ENCODE peak calls at places on chromosomes 4 and X, in nine cellular contexts. One of them, this sample, is unnamed.

GRCh38 chr4:115780835-115781234 is 667.4 kb upstream of the NDST4 start:
- DNase-seq in fibroblast of lung: no peak
- DNase-seq in H1: no peak
- DNase-seq in SK-N-SH: no peak
- DNase-seq in Peyer's patch: no peak
- DNase-seq in mammary epithelial cell: no peak
- DNase-seq in naive thymus-derived CD4-positive, alpha-beta T cell: no peak
- DNase-seq in prostate gland: no peak
- DNase-seq in astrocyte: no peak
- DNase-seq in this sample: no peak

GRCh38 chr4:80788798-80789197 is 241.7 kb upstream of the BMP3 start:
- DNase-seq in astrocyte: peak; percentile 12
- DNase-seq in mammary epithelial cell: no peak
- DNase-seq in prostate gland: no peak
- DNase-seq in H1: no peak
- DNase-seq in naive thymus-derived CD4-positive, alpha-beta T cell: no peak
- DNase-seq in SK-N-SH: no peak
- DNase-seq in Peyer's patch: no peak
- DNase-seq in fibroblast of lung: peak; percentile 24
- DNase-seq in this sample: no peak

GRCh38 chr4:94455081-94455480 is 3.3 kb downstream of the PDLIM5 start:
- DNase-seq in prostate gland: peak; percentile 72
- DNase-seq in astrocyte: peak; percentile 80
- DNase-seq in fibroblast of lung: peak; percentile 87
- DNase-seq in H1: no peak
- DNase-seq in mammary epithelial cell: peak; percentile 78
- DNase-seq in SK-N-SH: no peak
- DNase-seq in naive thymus-derived CD4-positive, alpha-beta T cell: no peak
- DNase-seq in Peyer's patch: peak; percentile 70
- DNase-seq in this sample: no peak

GRCh38 chrX:40278340-40279090 is 180.8 kb upstream of the BCOR start:
- DNase-seq in H1: no peak
- DNase-seq in fibroblast of lung: peak; percentile 71
- DNase-seq in mammary epithelial cell: no peak
- DNase-seq in SK-N-SH: no peak
- DNase-seq in naive thymus-derived CD4-positive, alpha-beta T cell: no peak
- DNase-seq in Peyer's patch: no peak
- DNase-seq in prostate gland: no peak
- DNase-seq in astrocyte: peak; percentile 65
- DNase-seq in this sample: no peak

GRCh38 chrX:76555269-76555668 is 127.8 kb downstream of the MAGEE1 start:
- DNase-seq in astrocyte: no peak
- DNase-seq in SK-N-SH: no peak
- DNase-seq in naive thymus-derived CD4-positive, alpha-beta T cell: no peak
- DNase-seq in prostate gland: no peak
- DNase-seq in H1: no peak
- DNase-seq in fibroblast of lung: no peak
- DNase-seq in mammary epithelial cell: no peak
- DNase-seq in Peyer's patch: no peak
- DNase-seq in this sample: no peak

GRCh38 chrX:9257718-9258117 is 207.1 kb upstream of the TBL1X start:
- DNase-seq in Peyer's patch: no peak
- DNase-seq in mammary epithelial cell: no peak
- DNase-seq in prostate gland: no peak
- DNase-seq in H1: no peak
- DNase-seq in fibroblast of lung: no peak
- DNase-seq in astrocyte: no peak
- DNase-seq in SK-N-SH: no peak
- DNase-seq in naive thymus-derived CD4-positive, alpha-beta T cell: no peak
- DNase-seq in this sample: no peak

GRCh38 chr4:18039113-18039512 is 17.6 kb upstream of the LCORL start:
- DNase-seq in prostate gland: no peak
- DNase-seq in H1: no peak
- DNase-seq in fibroblast of lung: no peak
- DNase-seq in naive thymus-derived CD4-positive, alpha-beta T cell: no peak
- DNase-seq in mammary epithelial cell: peak; percentile 64
- DNase-seq in SK-N-SH: no peak
- DNase-seq in Peyer's patch: no peak
- DNase-seq in astrocyte: no peak
- DNase-seq in this sample: no peak

GRCh38 chr4:183935355-183936005 is 30.4 kb downstream of the STOX2 start:
- DNase-seq in naive thymus-derived CD4-positive, alpha-beta T cell: no peak
- DNase-seq in prostate gland: no peak
- DNase-seq in astrocyte: no peak
- DNase-seq in fibroblast of lung: no peak
- DNase-seq in mammary epithelial cell: no peak
- DNase-seq in H1: no peak
- DNase-seq in SK-N-SH: no peak
- DNase-seq in Peyer's patch: no peak
- DNase-seq in this sample: no peak

GRCh38 chrX:118847676-118848075 is 24.1 kb downstream of the ZCCHC12 start:
- DNase-seq in SK-N-SH: peak; percentile 61
- DNase-seq in Peyer's patch: no peak
- DNase-seq in astrocyte: peak; percentile 12
- DNase-seq in mammary epithelial cell: peak; percentile 42
- DNase-seq in H1: no peak
- DNase-seq in fibroblast of lung: peak; percentile 29
- DNase-seq in naive thymus-derived CD4-positive, alpha-beta T cell: peak; percentile 51
- DNase-seq in prostate gland: peak; percentile 25
- DNase-seq in this sample: no peak

GRCh38 chr4:110637408-110638131 is 14.7 kb upstream of the PITX2 start:
- DNase-seq in H1: peak; percentile 75
- DNase-seq in prostate gland: no peak
- DNase-seq in fibroblast of lung: no peak
- DNase-seq in Peyer's patch: no peak
- DNase-seq in astrocyte: no peak
- DNase-seq in SK-N-SH: no peak
- DNase-seq in naive thymus-derived CD4-positive, alpha-beta T cell: no peak
- DNase-seq in mammary epithelial cell: no peak
- DNase-seq in this sample: no peak

GRCh38 chrX:132488092-132488749 is 617 bp downstream of the MBNL3 start:
- DNase-seq in naive thymus-derived CD4-positive, alpha-beta T cell: peak; percentile 16
- DNase-seq in mammary epithelial cell: peak; percentile 33
- DNase-seq in SK-N-SH: no peak
- DNase-seq in Peyer's patch: no peak
- DNase-seq in H1: no peak
- DNase-seq in astrocyte: peak; percentile 7
- DNase-seq in prostate gland: no peak
- DNase-seq in fibroblast of lung: peak; percentile 19
- DNase-seq in this sample: no peak

GRCh38 chrX:131270085-131270484 is 19.0 kb downstream of the IGSF1 start:
- DNase-seq in prostate gland: no peak
- DNase-seq in mammary epithelial cell: no peak
- DNase-seq in fibroblast of lung: no peak
- DNase-seq in astrocyte: no peak
- DNase-seq in SK-N-SH: no peak
- DNase-seq in Peyer's patch: no peak
- DNase-seq in H1: no peak
- DNase-seq in naive thymus-derived CD4-positive, alpha-beta T cell: no peak
- DNase-seq in this sample: no peak

GRCh38 chr4:137674066-137674465 is 141.8 kb upstream of the PCDH18 start:
- DNase-seq in astrocyte: peak; percentile 80
- DNase-seq in Peyer's patch: no peak
- DNase-seq in H1: no peak
- DNase-seq in naive thymus-derived CD4-positive, alpha-beta T cell: no peak
- DNase-seq in mammary epithelial cell: peak; percentile 26
- DNase-seq in fibroblast of lung: peak; percentile 84
- DNase-seq in SK-N-SH: no peak
- DNase-seq in prostate gland: no peak
- DNase-seq in this sample: peak; percentile 29

GRCh38 chrX:39418936-39419659 is 617.8 kb downstream of the MID1IP1 start:
- DNase-seq in Peyer's patch: no peak
- DNase-seq in astrocyte: no peak
- DNase-seq in mammary epithelial cell: no peak
- DNase-seq in fibroblast of lung: no peak
- DNase-seq in prostate gland: no peak
- DNase-seq in SK-N-SH: peak; percentile 39
- DNase-seq in H1: no peak
- DNase-seq in naive thymus-derived CD4-positive, alpha-beta T cell: no peak
- DNase-seq in this sample: no peak

GRCh38 chrX:155105919-155106318 is 34.6 kb downstream of the BRCC3 start:
- DNase-seq in fibroblast of lung: no peak
- DNase-seq in astrocyte: no peak
- DNase-seq in Peyer's patch: no peak
- DNase-seq in prostate gland: no peak
- DNase-seq in SK-N-SH: no peak
- DNase-seq in H1: no peak
- DNase-seq in mammary epithelial cell: no peak
- DNase-seq in naive thymus-derived CD4-positive, alpha-beta T cell: no peak
- DNase-seq in this sample: no peak

GRCh38 chr4:72283357-72283756 is 251.6 kb downstream of the NPFFR2 start:
- DNase-seq in H1: no peak
- DNase-seq in naive thymus-derived CD4-positive, alpha-beta T cell: no peak
- DNase-seq in fibroblast of lung: no peak
- DNase-seq in prostate gland: no peak
- DNase-seq in astrocyte: no peak
- DNase-seq in SK-N-SH: no peak
- DNase-seq in Peyer's patch: no peak
- DNase-seq in mammary epithelial cell: no peak
- DNase-seq in this sample: no peak

GRCh38 chrX:110317079-110317819 is 636 bp downstream of the AMMECR1 start:
- DNase-seq in Peyer's patch: peak; percentile 57
- DNase-seq in H1: peak; percentile 47
- DNase-seq in SK-N-SH: peak; percentile 55
- DNase-seq in fibroblast of lung: no peak
- DNase-seq in naive thymus-derived CD4-positive, alpha-beta T cell: no peak
- DNase-seq in astrocyte: no peak
- DNase-seq in mammary epithelial cell: no peak
- DNase-seq in prostate gland: peak; percentile 5
- DNase-seq in this sample: no peak

GRCh38 chrX:397575-397974 is 10.9 kb upstream of the PPP2R3B start:
- DNase-seq in fibroblast of lung: peak; percentile 69
- DNase-seq in SK-N-SH: no peak
- DNase-seq in H1: peak; percentile 59
- DNase-seq in naive thymus-derived CD4-positive, alpha-beta T cell: no peak
- DNase-seq in prostate gland: no peak
- DNase-seq in Peyer's patch: no peak
- DNase-seq in mammary epithelial cell: no peak
- DNase-seq in astrocyte: peak; percentile 56
- DNase-seq in this sample: no peak

GRCh38 chrX:113868169-113868568 is 715.7 kb upstream of the HTR2C start:
- DNase-seq in mammary epithelial cell: no peak
- DNase-seq in H1: no peak
- DNase-seq in SK-N-SH: peak; percentile 4
- DNase-seq in fibroblast of lung: peak; percentile 0
- DNase-seq in Peyer's patch: no peak
- DNase-seq in naive thymus-derived CD4-positive, alpha-beta T cell: no peak
- DNase-seq in prostate gland: no peak
- DNase-seq in astrocyte: no peak
- DNase-seq in this sample: no peak

GRCh38 chrX:129609395-129609794 is 45.4 kb downstream of the APLN start:
- DNase-seq in SK-N-SH: no peak
- DNase-seq in Peyer's patch: no peak
- DNase-seq in mammary epithelial cell: no peak
- DNase-seq in H1: no peak
- DNase-seq in fibroblast of lung: no peak
- DNase-seq in naive thymus-derived CD4-positive, alpha-beta T cell: no peak
- DNase-seq in astrocyte: no peak
- DNase-seq in prostate gland: no peak
- DNase-seq in this sample: no peak

GRCh38 chr4:176939445-176939844 is 146.7 kb upstream of the VEGFC start:
- DNase-seq in astrocyte: peak; percentile 78
- DNase-seq in mammary epithelial cell: no peak
- DNase-seq in fibroblast of lung: peak; percentile 84
- DNase-seq in Peyer's patch: no peak
- DNase-seq in H1: no peak
- DNase-seq in SK-N-SH: no peak
- DNase-seq in naive thymus-derived CD4-positive, alpha-beta T cell: no peak
- DNase-seq in prostate gland: no peak
- DNase-seq in this sample: no peak

GRCh38 chr4:8400641-8401325 is 39.7 kb downstream of the ACOX3 start:
- DNase-seq in Peyer's patch: no peak
- DNase-seq in SK-N-SH: no peak
- DNase-seq in astrocyte: no peak
- DNase-seq in naive thymus-derived CD4-positive, alpha-beta T cell: no peak
- DNase-seq in H1: no peak
- DNase-seq in fibroblast of lung: no peak
- DNase-seq in mammary epithelial cell: no peak
- DNase-seq in prostate gland: no peak
- DNase-seq in this sample: no peak
- H3K27ac ChIP-seq in Peyer's patch: no peak overlapping the region
- H3K27ac ChIP-seq in SK-N-SH: no peak overlapping the region
- H3K27ac ChIP-seq in astrocyte: no peak overlapping the region
- H3K27ac ChIP-seq in naive thymus-derived CD4-positive, alpha-beta T cell: no peak overlapping the region
- H3K27ac ChIP-seq in H1: no peak overlapping the region
- H3K27ac ChIP-seq in fibroblast of lung: no peak overlapping the region
- H3K27ac ChIP-seq in mammary epithelial cell: no peak overlapping the region
- H3K27ac ChIP-seq in prostate gland: no peak overlapping the region
- H3K27ac ChIP-seq in this sample: no peak overlapping the region

GRCh38 chr4:181807771-181808170 is 435.4 kb upstream of the TENM3 start:
- DNase-seq in mammary epithelial cell: no peak
- DNase-seq in SK-N-SH: no peak
- DNase-seq in H1: no peak
- DNase-seq in naive thymus-derived CD4-positive, alpha-beta T cell: no peak
- DNase-seq in Peyer's patch: no peak
- DNase-seq in prostate gland: no peak
- DNase-seq in fibroblast of lung: peak; percentile 72
- DNase-seq in astrocyte: peak; percentile 73
- DNase-seq in this sample: no peak
- H3K27ac ChIP-seq in mammary epithelial cell: no peak overlapping the region
- H3K27ac ChIP-seq in SK-N-SH: no peak overlapping the region
- H3K27ac ChIP-seq in H1: no peak overlapping the region
- H3K27ac ChIP-seq in naive thymus-derived CD4-positive, alpha-beta T cell: no peak overlapping the region
- H3K27ac ChIP-seq in Peyer's patch: no peak overlapping the region
- H3K27ac ChIP-seq in prostate gland: no peak overlapping the region
- H3K27ac ChIP-seq in fibroblast of lung: no peak overlapping the region
- H3K27ac ChIP-seq in astrocyte: no peak overlapping the region
- H3K27ac ChIP-seq in this sample: no peak overlapping the region

GRCh38 chrX:141405878-141406492 is 163.7 kb upstream of the SPANXC start:
- DNase-seq in Peyer's patch: no peak
- DNase-seq in fibroblast of lung: peak; percentile 84
- DNase-seq in naive thymus-derived CD4-positive, alpha-beta T cell: no peak
- DNase-seq in mammary epithelial cell: peak; percentile 67
- DNase-seq in prostate gland: no peak
- DNase-seq in astrocyte: peak; percentile 80
- DNase-seq in SK-N-SH: no peak
- DNase-seq in H1: no peak
- DNase-seq in this sample: peak; percentile 29
- H3K27ac ChIP-seq in Peyer's patch: no peak overlapping the region
- H3K27ac ChIP-seq in fibroblast of lung: no peak overlapping the region
- H3K27ac ChIP-seq in naive thymus-derived CD4-positive, alpha-beta T cell: no peak overlapping the region
- H3K27ac ChIP-seq in mammary epithelial cell: peak overlapping the region; percentile 79
- H3K27ac ChIP-seq in prostate gland: no peak overlapping the region
- H3K27ac ChIP-seq in astrocyte: peak overlapping the region; percentile 79
- H3K27ac ChIP-seq in SK-N-SH: no peak overlapping the region
- H3K27ac ChIP-seq in H1: no peak overlapping the region
- H3K27ac ChIP-seq in this sample: peak overlapping the region; percentile 87

DNA sequence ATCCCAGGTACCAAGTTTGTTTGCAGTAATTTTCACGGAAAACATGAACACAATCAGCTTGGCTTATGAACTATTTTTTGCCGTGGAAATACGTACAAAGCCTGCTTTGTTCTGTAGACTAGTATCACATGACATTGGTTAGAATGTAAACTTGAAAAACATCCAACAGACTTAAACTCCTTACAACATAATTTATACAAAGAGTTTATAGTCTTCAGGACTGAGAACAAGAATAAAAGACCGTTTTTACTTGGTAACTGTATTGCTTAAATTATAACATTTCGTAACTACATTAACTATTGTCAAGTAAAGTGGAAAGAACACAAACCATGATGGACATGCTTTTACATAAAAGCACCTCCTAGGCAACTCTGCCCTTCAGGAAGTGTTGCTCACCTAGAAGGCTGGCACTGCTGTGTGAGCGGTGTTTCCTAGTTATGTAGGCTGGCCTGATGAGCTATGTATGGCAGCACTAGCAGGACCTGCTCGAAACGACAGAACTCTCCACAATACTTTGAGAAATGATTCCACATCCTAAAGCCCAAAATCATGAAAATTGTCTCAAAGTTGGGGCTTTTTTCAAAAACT is 41.9 kb upstream of the WDR1 start:
- DNase-seq in prostate gland: peak; percentile 59
- DNase-seq in Peyer's patch: no peak
- DNase-seq in H1: no peak
- DNase-seq in naive thymus-derived CD4-positive, alpha-beta T cell: peak; percentile 21
- DNase-seq in SK-N-SH: no peak
- DNase-seq in mammary epithelial cell: peak; percentile 70
- DNase-seq in fibroblast of lung: no peak
- DNase-seq in astrocyte: no peak
- DNase-seq in this sample: no peak
- H3K27ac ChIP-seq in prostate gland: peak overlapping the region; percentile 24
- H3K27ac ChIP-seq in Peyer's patch: no peak overlapping the region
- H3K27ac ChIP-seq in H1: no peak overlapping the region
- H3K27ac ChIP-seq in naive thymus-derived CD4-positive, alpha-beta T cell: no peak overlapping the region
- H3K27ac ChIP-seq in SK-N-SH: no peak overlapping the region
- H3K27ac ChIP-seq in mammary epithelial cell: no peak overlapping the region
- H3K27ac ChIP-seq in fibroblast of lung: no peak overlapping the region
- H3K27ac ChIP-seq in astrocyte: no peak overlapping the region
- H3K27ac ChIP-seq in this sample: no peak overlapping the region